ENCODE peak calls at places on chromosomes 12 and 14, in seven cellular contexts. Z is lower lobe of right lung, F is fibroblast of villous mesenchyme, D is nephron progenitor cell, I is HL-60, V is A673, C is IMR-90. M is an unnamed sample.

GRCh38 chr14:35254736-35255135 is 37.4 kb upstream of the PSMA6 start:
- DNase-seq in D (no peak), C (no peak), V (no peak), I (no peak), F (no peak), Z (no peak), M (no peak)

GRCh38 chr14:24712909-24713308 is 78.9 kb upstream of the GZMB start:
- DNase-seq in V (no peak), Z (no peak), F (no peak), D (no peak), I (no peak), C (no peak), M (no peak)

GRCh38 chr14:26323781-26324363 is 274.0 kb downstream of the NOVA1 start:
- DNase-seq in I (no peak), Z (no peak), C (no peak), D (no peak), F (no peak), V (peak), M (no peak)

GRCh38 chr14:97524579-97525319 is 727.6 kb downstream of the VRK1 start:
- DNase-seq in C (no peak), V (peak), I (no peak), Z (no peak), D (no peak), F (no peak), M (no peak)

GRCh38 chr12:125579916-125580315 is 514.7 kb downstream of the AACS start:
- DNase-seq in C (no peak), D (no peak), F (no peak), I (no peak), V (no peak), Z (no peak), M (no peak)

GRCh38 chr14:51093371-51094281 is 1.3 kb downstream of the TRIM9 start:
- DNase-seq in V (peak), C (no peak), I (no peak), Z (no peak), D (peak), F (no peak), M (no peak)

GRCh38 chr12:93662961-93663728 is 14.0 kb upstream of the CRADD start:
- DNase-seq in C (peak), F (peak), I (no peak), Z (no peak), V (no peak), D (no peak), M (no peak)

GRCh38 chr14:51604078-51604477 is 47.6 kb upstream of the FRMD6 start:
- DNase-seq in V (no peak), F (peak), C (peak), D (no peak), I (no peak), Z (no peak), M (peak)

GRCh38 chr14:35944847-35945246 is 118.7 kb downstream of the BRMS1L start:
- DNase-seq in V (peak), Z (no peak), I (no peak), D (peak), C (no peak), F (no peak), M (no peak)

GRCh38 chr12:128813883-128814282 is 9.9 kb downstream of the SLC15A4 start:
- DNase-seq in D (no peak), I (no peak), C (no peak), F (no peak), Z (no peak), V (no peak), M (no peak)

GRCh38 chr14:99176156-99176945 is 95.6 kb downstream of the BCL11B start:
- DNase-seq in I (no peak), Z (no peak), D (no peak), V (no peak), C (no peak), F (no peak), M (no peak)

GRCh38 chr14:49860988-49861387 is 8.4 kb upstream of the NEMF start:
- DNase-seq in Z (no peak), C (no peak), I (no peak), D (no peak), F (no peak), V (no peak), M (no peak)

GRCh38 chr14:70416717-70417349 is at the start of gene SYNJ2BP:
- DNase-seq in D (peak), Z (peak), V (peak), C (peak), F (peak), I (peak), M (peak)

GRCh38 chr14:21768116-21768874 is 94.7 kb upstream of the OR4E1 start:
- DNase-seq in I (no peak), F (peak), C (peak), D (no peak), V (peak), Z (no peak), M (no peak)

GRCh38 chr12:106135781-106136180 is 3.0 kb downstream of the NUAK1 start:
- DNase-seq in D (no peak), I (no peak), Z (no peak), C (peak), F (peak), V (no peak), M (no peak)

GRCh38 chr14:99722741-99723140 is 38.6 kb downstream of the CYP46A1 start:
- DNase-seq in Z (no peak), V (no peak), F (no peak), D (no peak), C (no peak), I (no peak), M (no peak)

GRCh38 chr12:30416631-30417030 is 279.0 kb downstream of the IPO8 start:
- DNase-seq in I (no peak), V (no peak), Z (no peak), D (no peak), C (no peak), F (no peak), M (no peak)

GRCh38 chr12:121765573-121765972 is 27.9 kb downstream of the RHOF start:
- DNase-seq in V (peak), I (no peak), Z (no peak), F (peak), D (no peak), C (peak), M (peak)

GRCh38 chr14:95498622-95499353 is 17.7 kb downstream of the SYNE3 start:
- DNase-seq in F (no peak), C (peak), Z (no peak), V (no peak), I (no peak), D (no peak), M (no peak)

GRCh38 chr12:113161415-113162016 is 12.0 kb downstream of the CFAP73 start:
- DNase-seq in D (peak), I (no peak), F (no peak), C (no peak), Z (no peak), V (peak), M (no peak)

GRCh38 chr14:103126873-103127304 is 3.6 kb downstream of the TNFAIP2 start:
- DNase-seq in I (no peak), F (no peak), Z (peak), V (peak), D (peak), C (no peak), M (no peak)

GRCh38 chr12:52184813-52185212 is 7.0 kb downstream of the KRT80 start:
- DNase-seq in Z (no peak), I (no peak), C (peak), V (no peak), D (no peak), F (peak), M (no peak)

GRCh38 chr12:29438752-29439408 is 57.9 kb upstream of the ERGIC2 start:
- DNase-seq in I (no peak), V (no peak), C (no peak), Z (no peak), F (no peak), D (no peak), M (no peak)

GRCh38 chr14:77880056-77880455 is 80.1 kb downstream of the ADCK1 start:
- DNase-seq in Z (no peak), D (no peak), I (no peak), F (no peak), C (no peak), V (no peak), M (no peak)

GRCh38 chr12:27619308-27619707 is 76.9 kb upstream of the REP15 start:
- DNase-seq in F (peak), Z (no peak), D (no peak), V (peak), I (no peak), C (peak), M (no peak)

GRCh38 chr12:86929962-86930361 is 673.8 kb upstream of the MGAT4C start:
- DNase-seq in Z (no peak), F (no peak), C (peak), V (no peak), I (no peak), D (no peak), M (no peak)

GRCh38 chr14:75457648-75458165 is 29.9 kb downstream of the JDP2 start:
- DNase-seq in Z (no peak), D (no peak), V (no peak), C (no peak), F (no peak), I (no peak), M (no peak)

GRCh38 chr12:114241973-114242434 is 163.9 kb downstream of the TBX5 start:
- DNase-seq in V (peak), Z (no peak), D (no peak), C (no peak), I (no peak), F (no peak), M (no peak)

GRCh38 chr12:264269-264668 is 1.6 kb upstream of the SLC6A13 start:
- DNase-seq in V (no peak), D (no peak), Z (no peak), C (no peak), I (no peak), F (no peak), M (no peak)

GRCh38 chr14:75123991-75124390 is 2.9 kb downstream of the NEK9 start:
- DNase-seq in V (peak), I (no peak), F (peak), D (no peak), Z (no peak), C (peak), M (no peak)

GRCh38 chr12:103016381-103016780 is 58.9 kb downstream of the ASCL1 start:
- DNase-seq in F (no peak), I (no peak), Z (no peak), D (no peak), C (no peak), V (no peak), M (no peak)

GRCh38 chr12:52427083-52427482 is 7.1 kb downstream of the KRT75 start:
- DNase-seq in D (no peak), V (no peak), I (no peak), C (no peak), F (no peak), Z (no peak), M (no peak)

GRCh38 chr12:31900271-31900670 is 58.9 kb upstream of the RESF1 start:
- DNase-seq in Z (no peak), C (no peak), V (no peak), D (no peak), F (no peak), I (no peak), M (no peak)

GRCh38 chr12:94149781-94150482 is 1.6 kb downstream of the PLXNC1 start:
- DNase-seq in Z (peak), V (no peak), F (no peak), I (no peak), D (peak), C (no peak), M (no peak)

GRCh38 chr12:52137746-52138145 is 54.1 kb downstream of the KRT80 start:
- DNase-seq in D (no peak), F (no peak), C (no peak), V (no peak), Z (peak), I (no peak), M (no peak)

GRCh38 chr14:52741865-52742264 is 11.9 kb downstream of the STYX start:
- DNase-seq in D (no peak), Z (no peak), F (no peak), C (peak), V (no peak), I (no peak), M (no peak)

GRCh38 chr12:61365001-61365400 is 895.2 kb upstream of the USP15 start:
- DNase-seq in V (no peak), F (no peak), C (no peak), D (no peak), I (no peak), Z (no peak), M (no peak)

GRCh38 chr12:61362037-61362436 is 898.2 kb upstream of the USP15 start:
- DNase-seq in Z (no peak), V (no peak), F (no peak), C (no peak), I (no peak), D (no peak), M (no peak)

GRCh38 chr12:61367281-61367785 is 892.9 kb upstream of the USP15 start:
- DNase-seq in D (no peak), I (no peak), V (no peak), Z (no peak), C (no peak), F (no peak), M (no peak)
- TF ChIP-seq CTCF in D (no peak), I (no peak), V (peak), Z (no peak), C (no peak), F (no peak), M (no peak)

GRCh38 chr14:38904959-38905358 is 198.1 kb downstream of the SEC23A start:
- DNase-seq in F (no peak), C (no peak), I (no peak), V (no peak), Z (no peak), D (no peak), M (no peak)
- TF ChIP-seq CTCF in F (no peak), C (no peak), I (no peak), V (no peak), Z (no peak), D (no peak), M (no peak)

GRCh38 chr12:101570022-101570421 is 24.7 kb upstream of the MYBPC1 start:
- DNase-seq in V (peak), D (no peak), F (peak), Z (no peak), C (peak), I (no peak), M (peak)
- TF ChIP-seq CTCF in V (peak), D (peak), F (peak), Z (peak), C (peak), I (no peak), M (peak)

GRCh38 chr12:79983492-79983891 is 48.6 kb upstream of the PPP1R12A start:
- DNase-seq in I (no peak), D (no peak), C (peak), V (peak), F (peak), Z (no peak), M (peak)
- TF ChIP-seq CTCF in I (no peak), D (no peak), C (no peak), V (no peak), F (no peak), Z (no peak), M (no peak)

DNA sequence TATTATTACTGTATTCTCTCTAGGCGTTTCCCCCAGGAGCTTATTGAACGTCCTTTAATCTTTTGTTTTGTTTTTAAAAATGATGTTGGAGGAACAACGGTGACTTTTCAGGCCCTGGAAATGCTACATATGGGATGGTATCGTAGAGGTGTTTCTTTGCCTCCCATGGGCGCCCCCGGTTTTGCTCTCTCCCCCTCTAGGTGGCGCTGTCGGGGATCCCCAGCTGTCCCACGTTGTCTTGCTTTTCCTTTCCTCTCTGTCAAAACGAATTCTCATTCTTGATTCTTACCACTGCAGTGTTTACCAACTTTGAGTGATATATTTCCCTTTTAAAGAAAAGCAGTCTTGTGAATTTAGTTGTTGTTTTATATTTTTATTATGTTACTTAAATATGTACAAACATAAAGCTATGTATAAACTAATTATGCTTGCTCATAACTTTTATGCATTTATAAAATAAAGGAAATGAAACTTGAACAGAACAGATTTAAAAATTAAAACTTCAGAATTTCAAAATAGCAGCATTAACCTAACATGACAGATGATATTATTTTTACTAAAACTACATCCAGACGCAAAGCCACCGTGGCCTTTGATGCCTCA is 171.9 kb downstream of the RGS6 start:
- DNase-seq in Z (peak), I (no peak), C (no peak), F (no peak), V (peak), D (peak), M (no peak)
- TF ChIP-seq CTCF in Z (peak), I (no peak), C (peak), F (peak), V (peak), D (peak), M (no peak)